ENCODE peak calls at places on chromosome 16, in seven cellular contexts. B is suprapubic skin, T is uterus, U is sigmoid colon, W is upper lobe of left lung, A is GM12878, E is gastrocnemius medialis. D is an unnamed sample.

GRCh38 chr16:55492756-55493380 is 13.9 kb downstream of the MMP2 start:
- DNase-seq in T (no peak), U (peak), A (no peak), E (no peak), W (no peak), B (peak), D (peak)

GRCh38 chr16:70634861-70635260 is 11.5 kb upstream of the IL34 start:
- DNase-seq in A (no peak), B (no peak), W (no peak), E (no peak), T (no peak), U (no peak), D (no peak)

GRCh38 chr16:3235856-3236669 is 1.1 kb upstream of the ZNF200 start:
- DNase-seq in T (peak), W (peak), E (no peak), U (peak), B (no peak), A (no peak), D (no peak)

GRCh38 chr16:75262104-75262799 is 10.8 kb upstream of the BCAR1 start:
- DNase-seq in W (peak), B (peak), A (no peak), U (peak), E (peak), T (peak), D (peak)

GRCh38 chr16:61926766-61927165 is 109.5 kb downstream of the CDH8 start:
- DNase-seq in A (no peak), U (no peak), B (no peak), E (no peak), T (no peak), W (no peak), D (no peak)

GRCh38 chr16:89381788-89382187 is 108.6 kb downstream of the ANKRD11 start:
- DNase-seq in U (no peak), W (no peak), T (no peak), B (no peak), E (no peak), A (no peak), D (no peak)

GRCh38 chr16:78800535-78800934 is 701.1 kb downstream of the WWOX start:
- DNase-seq in U (no peak), E (no peak), B (no peak), T (no peak), W (no peak), A (no peak), D (no peak)

GRCh38 chr16:27461483-27462171 is 59.7 kb downstream of the IL21R start:
- DNase-seq in W (no peak), A (no peak), T (no peak), E (peak), U (no peak), B (no peak), D (no peak)

GRCh38 chr16:65700599-65700998 is 578.7 kb upstream of the CDH11 start:
- DNase-seq in U (no peak), T (no peak), E (no peak), A (no peak), B (no peak), W (no peak), D (no peak)

GRCh38 chr16:20612551-20613470 is 36.6 kb upstream of the ACSM2B start:
- DNase-seq in U (peak), E (no peak), A (no peak), W (peak), T (peak), B (no peak), D (no peak)

GRCh38 chr16:31513126-31513525 is 4.9 kb upstream of the RUSF1 start:
- DNase-seq in E (no peak), B (no peak), W (no peak), A (no peak), T (no peak), U (no peak), D (no peak)

GRCh38 chr16:17245727-17246576 is 224.8 kb downstream of the XYLT1 start:
- DNase-seq in T (no peak), U (no peak), E (no peak), A (no peak), B (no peak), W (no peak), D (no peak)

GRCh38 chr16:53619247-53619646 is 84.4 kb downstream of the RPGRIP1L start:
- DNase-seq in A (no peak), E (no peak), T (no peak), W (no peak), U (no peak), B (no peak), D (no peak)

GRCh38 chr16:51237861-51238378 is 86.8 kb upstream of the SALL1 start:
- DNase-seq in A (no peak), B (no peak), T (no peak), W (no peak), U (no peak), E (no peak), D (no peak)

GRCh38 chr16:74297296-74297665 is 667 bp downstream of the PSMD7 start:
- DNase-seq in U (no peak), T (no peak), E (peak), A (no peak), W (no peak), B (peak), D (peak)

GRCh38 chr16:1333149-1333812 is at the start of gene BAIAP3:
- DNase-seq in A (no peak), U (no peak), T (no peak), W (peak), B (no peak), E (no peak), D (no peak)
- TF ChIP-seq POLR2A in A (peak), U (no peak), T (no peak), W (no peak), B (no peak), E (peak), D (no peak)

GRCh38 chr16:85608515-85608885 is 4.6 kb upstream of the GSE1 start:
- DNase-seq in A (no peak), B (no peak), E (no peak), U (no peak), T (no peak), W (no peak), D (no peak)

GRCh38 chr16:85606920-85607319 is 6.2 kb upstream of the GSE1 start:
- DNase-seq in A (no peak), U (no peak), T (no peak), W (no peak), B (no peak), E (no peak), D (no peak)

GRCh38 chr16:85605912-85606841 is 6.9 kb upstream of the GSE1 start:
- DNase-seq in E (no peak), U (no peak), B (no peak), A (no peak), W (no peak), T (no peak), D (no peak)

GRCh38 chr16:85607796-85608514 is 5.2 kb upstream of the GSE1 start:
- DNase-seq in W (no peak), E (no peak), B (no peak), U (no peak), T (no peak), A (no peak), D (no peak)

GRCh38 chr16:85607331-85607765 is 5.8 kb upstream of the GSE1 start:
- DNase-seq in A (no peak), W (no peak), E (no peak), T (no peak), B (no peak), U (no peak), D (no peak)
- H3K4me3 ChIP-seq in A (no peak), W (no peak), E (no peak), T (no peak), B (no peak), U (no peak), D (no peak)

GRCh38 chr16:1968146-1968953 is 1.7 kb downstream of the RNF151 start:
- DNase-seq in E (no peak), T (no peak), B (no peak), W (no peak), U (no peak), A (no peak), D (no peak)
- TF ChIP-seq CTCF in E (no peak), T (no peak), B (no peak), W (no peak), U (no peak), A (no peak), D (no peak)

DNA sequence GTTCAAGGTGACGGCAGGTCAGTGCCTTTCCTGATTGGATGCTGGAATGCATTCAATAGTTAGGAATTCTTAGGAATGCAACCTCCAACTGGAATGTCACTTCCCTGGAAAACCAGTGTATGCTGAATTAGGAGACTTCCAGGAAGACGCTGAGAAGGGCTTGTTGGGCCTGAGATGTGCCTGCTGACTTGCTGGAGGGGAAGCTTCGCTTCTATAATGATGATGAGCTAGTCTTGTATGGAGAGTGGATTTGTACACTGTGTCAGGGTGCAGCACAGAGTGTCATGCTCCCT is 45.6 kb downstream of the SMPD3 start:
- DNase-seq in A (no peak), T (no peak), W (no peak), U (no peak), B (no peak), E (no peak), D (no peak)
- TF ChIP-seq POLR2A in A (no peak), T (no peak), W (no peak), U (no peak), B (no peak), E (no peak), D (no peak)

GRCh38 chr16:49453001-49453400 is 79.4 kb downstream of the C16orf78 start:
- DNase-seq in A (no peak), B (no peak), E (no peak), T (no peak), U (no peak), W (no peak), D (no peak)

GRCh38 chr16:49452568-49452967 is 79.0 kb downstream of the C16orf78 start:
- DNase-seq in B (no peak), W (no peak), A (no peak), E (no peak), T (no peak), U (no peak), D (no peak)

GRCh38 chr16:49454426-49455180 is 81.0 kb downstream of the C16orf78 start:
- DNase-seq in B (peak), U (peak), W (peak), A (no peak), E (no peak), T (no peak), D (no peak)

GRCh38 chr16:49453983-49454382 is 80.4 kb downstream of the C16orf78 start:
- DNase-seq in E (no peak), U (peak), W (no peak), T (no peak), B (peak), A (no peak), D (peak)

DNA sequence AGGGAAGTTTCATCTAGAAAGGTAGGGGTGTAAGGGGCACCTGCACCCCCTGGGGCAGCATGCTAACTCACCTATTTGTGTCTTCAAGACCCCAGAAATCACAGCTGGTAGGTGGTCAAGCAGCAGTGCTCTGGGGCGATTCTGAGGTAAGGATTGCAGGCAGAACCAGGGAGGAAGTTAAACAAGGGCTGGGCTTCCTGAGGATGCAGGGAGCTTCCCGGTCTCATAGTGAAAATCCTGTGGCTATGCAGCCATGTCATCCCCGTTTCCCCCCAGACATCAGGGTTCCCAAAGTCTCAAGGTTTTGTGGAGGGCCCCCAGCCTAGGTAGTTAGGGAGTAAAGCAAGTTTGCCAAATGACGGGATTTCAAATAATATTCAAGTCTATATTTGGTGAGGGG is 78.5 kb downstream of the C16orf78 start:
- DNase-seq in E (no peak), U (no peak), B (no peak), W (no peak), T (no peak), A (no peak), D (no peak)
- H3K4me3 ChIP-seq in E (peak), U (no peak), B (no peak), W (peak), T (no peak), A (no peak), D (no peak)

GRCh38 chr16:7352114-7352513 is 19.5 kb downstream of the RBFOX1 start:
- DNase-seq in U (no peak), A (no peak), E (peak), W (no peak), T (no peak), B (no peak), D (no peak)
- TF ChIP-seq CTCF in U (no peak), A (no peak), E (no peak), W (no peak), T (no peak), B (no peak), D (no peak)

GRCh38 chr16:11493531-11493929 is 93.2 kb downstream of the LITAF start:
- DNase-seq in E (no peak), U (no peak), B (no peak), W (no peak), A (no peak), T (no peak), D (no peak)
- TF ChIP-seq POLR2A in E (no peak), U (no peak), B (no peak), W (no peak), A (no peak), T (no peak), D (no peak)